ENCODE peak calls at places on chromosomes 11 and 22, in eight cellular contexts. T is ovary, B is testis, G is Peyer's patch, Z is sigmoid colon, U is stomach, M is endothelial cell of umbilical vein, W is prostate gland. F is an unnamed sample. For H3K27me3, the result is how much of the 10 kb centered on the place peaks cover.

GRCh38 chr22:41367039-41367679 is 14.6 kb upstream of the TEF start:
- DNase-seq in Z (peak), G (peak), W (peak), M (peak), T (peak), U (peak), B (peak), F (peak)

GRCh38 chr22:39932918-39933649 is 27.1 kb upstream of the TMA7B start:
- DNase-seq in Z (no peak), T (no peak), U (peak), G (no peak), W (no peak), M (peak), B (no peak), F (peak)

GRCh38 chr22:26199665-26200064 is 30.4 kb downstream of the SEZ6L start:
- DNase-seq in B (no peak), G (no peak), W (no peak), M (no peak), Z (no peak), T (no peak), U (no peak), F (no peak)

GRCh38 chr22:22742641-22743040 is 98.2 kb downstream of the GGTLC2 start:
- DNase-seq in M (no peak), Z (no peak), G (no peak), W (no peak), U (no peak), T (no peak), B (no peak), F (no peak)

GRCh38 chr11:133984828-133985227 is 28.1 kb upstream of the IGSF9B start:
- DNase-seq in M (no peak), W (no peak), Z (no peak), T (no peak), U (no peak), B (no peak), G (no peak), F (no peak)

GRCh38 chr11:114171257-114172054 is 111.9 kb downstream of the ZBTB16 start:
- DNase-seq in B (peak), Z (peak), W (no peak), M (peak), T (peak), G (peak), U (peak), F (peak)

GRCh38 chr11:86551286-86551685 is 121.1 kb downstream of the ME3 start:
- DNase-seq in G (no peak), T (no peak), B (no peak), U (no peak), Z (no peak), W (peak), M (peak), F (no peak)

GRCh38 chr11:40722179-40722795 is 737.2 kb downstream of the LRRC4C start:
- DNase-seq in U (no peak), T (no peak), M (peak), G (no peak), Z (peak), B (peak), W (no peak), F (peak)

GRCh38 chr11:121936781-121937447 is 179.1 kb downstream of the BLID start:
- DNase-seq in G (no peak), B (no peak), T (no peak), Z (no peak), M (no peak), U (no peak), W (no peak), F (no peak)

GRCh38 chr11:56531856-56532255 is 11.2 kb downstream of the OR5M11 start:
- DNase-seq in T (no peak), B (no peak), U (no peak), Z (no peak), W (no peak), M (no peak), G (no peak), F (no peak)

GRCh38 chr11:824292-824880 is 3.3 kb upstream of the CRACR2B start:
- DNase-seq in G (no peak), Z (no peak), M (no peak), U (peak), B (no peak), W (no peak), T (no peak), F (peak)

GRCh38 chr11:28964811-28965210 is 856.6 kb downstream of the METTL15 start:
- DNase-seq in T (no peak), W (no peak), G (no peak), B (no peak), U (no peak), Z (no peak), M (no peak), F (no peak)

GRCh38 chr11:61627831-61628753 is 47.2 kb upstream of the SYT7 start:
- DNase-seq in U (peak), G (peak), Z (peak), M (peak), B (peak), T (peak), W (peak), F (peak)

GRCh38 chr11:111331711-111332479 is 33.5 kb downstream of the POU2AF3 start:
- DNase-seq in U (no peak), T (no peak), G (no peak), B (no peak), Z (peak), W (no peak), M (no peak), F (no peak)

GRCh38 chr11:78465169-78465942 is 47.7 kb upstream of the GAB2 start:
- DNase-seq in T (no peak), W (no peak), B (no peak), G (no peak), M (no peak), Z (no peak), U (no peak), F (no peak)

GRCh38 chr11:94602430-94603372 is 35.5 kb downstream of the PIWIL4 start:
- DNase-seq in T (no peak), G (peak), U (peak), W (peak), Z (peak), M (peak), B (peak), F (peak)

GRCh38 chr22:21815357-21815756 is 52.1 kb downstream of the MAPK1 start:
- DNase-seq in U (no peak), Z (no peak), G (no peak), T (no peak), B (no peak), W (no peak), M (no peak), F (no peak)

GRCh38 chr11:69810289-69811118 is 8.7 kb downstream of the FGF3 start:
- DNase-seq in B (no peak), Z (no peak), T (no peak), W (no peak), M (no peak), U (no peak), G (no peak), F (no peak)

GRCh38 chr11:116885951-116886629 is 48.7 kb upstream of the APOA1 start:
- DNase-seq in W (no peak), Z (no peak), M (no peak), U (no peak), B (no peak), G (no peak), T (no peak), F (no peak)

GRCh38 chr22:44505796-44506354 is 7.8 kb upstream of the RTL6 start:
- DNase-seq in B (no peak), M (no peak), T (no peak), U (no peak), Z (no peak), W (no peak), G (no peak), F (no peak)

GRCh38 chr11:112613051-112613972 is 347.9 kb upstream of the NCAM1 start:
- DNase-seq in B (no peak), U (no peak), T (no peak), G (no peak), W (no peak), M (peak), Z (no peak), F (peak)

GRCh38 chr11:78256962-78257361 is 68.2 kb downstream of the USP35 start:
- DNase-seq in G (peak), Z (peak), W (no peak), T (peak), U (peak), B (peak), M (peak), F (peak)

GRCh38 chr22:41197046-41197807 is 7.9 kb upstream of the L3MBTL2 start:
- DNase-seq in Z (peak), W (peak), T (peak), B (peak), U (peak), M (peak), G (peak), F (peak)

GRCh38 chr11:69972351-69972802 is 105.7 kb upstream of the ANO1 start:
- DNase-seq in U (no peak), W (no peak), T (no peak), M (no peak), Z (no peak), B (no peak), G (peak), F (no peak)

GRCh38 chr11:121522043-121522941 is 69.5 kb upstream of the SORL1-AS1 start:
- DNase-seq in W (no peak), Z (no peak), G (no peak), B (no peak), T (no peak), M (no peak), U (no peak), F (no peak)

GRCh38 chr11:22775248-22775647 is 54.4 kb downstream of the SVIP start:
- DNase-seq in M (no peak), B (no peak), U (no peak), G (no peak), Z (no peak), W (no peak), T (no peak), F (no peak)

GRCh38 chr11:83639995-83640758 is 354.0 kb upstream of the CCDC90B start:
- DNase-seq in G (no peak), M (no peak), W (no peak), B (no peak), U (no peak), Z (no peak), T (no peak), F (no peak)

GRCh38 chr22:49009359-49010063 is 818.2 kb downstream of the BRD1 start:
- DNase-seq in T (no peak), U (peak), W (no peak), G (no peak), Z (no peak), B (peak), M (no peak), F (no peak)

GRCh38 chr11:23021287-23021863 is 161.1 kb upstream of the CCDC179 start:
- DNase-seq in B (peak), G (no peak), M (peak), T (no peak), W (no peak), Z (no peak), U (peak), F (peak)

GRCh38 chr22:27097481-27097880 is 440.1 kb downstream of the MIAT start:
- DNase-seq in G (no peak), W (no peak), U (no peak), Z (no peak), M (no peak), T (no peak), B (no peak), F (no peak)

GRCh38 chr22:24588370-24588755 is 4.5 kb downstream of the LRRC75B start:
- DNase-seq in T (peak), Z (peak), M (no peak), W (peak), B (peak), G (no peak), U (peak), F (peak)

GRCh38 chr11:131235328-131236298 is 134.8 kb upstream of the NTM start:
- DNase-seq in B (no peak), G (no peak), M (no peak), T (no peak), Z (no peak), U (no peak), W (no peak), F (no peak)

GRCh38 chr11:125449586-125449985 is 46.5 kb downstream of the FEZ1 start:
- DNase-seq in B (no peak), M (no peak), Z (no peak), G (no peak), T (no peak), W (no peak), U (no peak), F (no peak)

GRCh38 chr11:68399916-68400315 is 60.6 kb upstream of the PPP6R3 start:
- DNase-seq in U (no peak), T (no peak), W (no peak), G (no peak), Z (no peak), B (no peak), M (no peak), F (no peak)

GRCh38 chr11:1916132-1916985 is 3.1 kb upstream of the TNNT3 start:
- DNase-seq in B (no peak), M (no peak), U (no peak), W (no peak), Z (no peak), G (peak), T (no peak), F (no peak)
- TF ChIP-seq POLR2A in B (no peak), M (no peak), U (no peak), W (no peak), Z (no peak), G (no peak), T (no peak), F (no peak)

GRCh38 chr22:18056802-18057474 is 20.9 kb upstream of the PEX26 start:
- DNase-seq in B (no peak), Z (no peak), U (no peak), G (peak), M (no peak), T (no peak), W (no peak), F (no peak)

GRCh38 chr22:18058770-18059169 is 19.0 kb upstream of the PEX26 start:
- DNase-seq in B (no peak), T (no peak), U (no peak), W (no peak), Z (no peak), M (no peak), G (no peak), F (no peak)

GRCh38 chr22:18057568-18058209 is 20.1 kb upstream of the PEX26 start:
- DNase-seq in T (peak), G (no peak), W (peak), M (peak), B (peak), Z (peak), U (peak), F (peak)

GRCh38 chr22:18056161-18056666 is 21.6 kb upstream of the PEX26 start:
- DNase-seq in U (no peak), B (no peak), G (peak), W (no peak), M (peak), Z (no peak), T (no peak), F (peak)

DNA sequence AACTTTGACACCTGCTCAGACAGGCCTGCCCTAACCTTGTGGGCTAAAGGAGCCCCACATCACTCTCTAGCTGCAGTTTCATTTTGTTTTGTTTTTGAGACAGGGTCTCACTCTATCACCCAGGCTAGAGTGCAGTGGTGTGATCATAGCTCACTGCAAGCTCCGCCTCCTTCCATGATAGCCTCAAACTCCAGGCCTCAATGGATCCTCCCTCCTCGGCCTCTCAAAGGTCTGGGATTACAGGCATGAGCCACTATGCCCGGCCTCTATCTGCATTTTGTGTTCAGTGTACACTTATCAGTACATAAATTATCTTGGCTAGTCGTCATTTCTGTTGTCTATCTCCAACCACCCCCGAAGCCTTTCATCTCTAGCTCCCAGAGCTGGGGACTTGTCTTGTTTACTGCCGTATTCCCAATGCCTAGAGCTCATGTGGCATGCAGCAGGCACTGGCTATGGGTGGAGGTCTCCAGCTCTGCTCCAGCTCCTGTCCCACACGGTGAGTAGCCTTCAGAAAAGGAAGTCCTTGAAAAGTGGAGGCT is 22.1 kb upstream of the PEX26 start:
- DNase-seq in B (no peak), Z (no peak), T (no peak), U (no peak), W (no peak), M (no peak), G (no peak), F (no peak)
- H3K27ac ChIP-seq in B (peak), Z (peak), T (peak), U (peak), W (peak), M (no peak), G (peak), F (peak)

GRCh38 chr22:47131611-47132427 is 369.4 kb downstream of the TBC1D22A start:
- DNase-seq in Z (no peak), W (no peak), M (no peak), T (no peak), B (no peak), U (no peak), G (no peak), F (no peak)

GRCh38 chr22:47130883-47131610 is 368.6 kb downstream of the TBC1D22A start:
- DNase-seq in T (no peak), B (no peak), M (no peak), G (peak), W (no peak), U (no peak), Z (no peak), F (no peak)

GRCh38 chr22:47128216-47129215 is 366.1 kb downstream of the TBC1D22A start:
- DNase-seq in U (no peak), Z (no peak), G (peak), M (no peak), T (no peak), B (no peak), W (no peak), F (no peak)

GRCh38 chr22:47127441-47127871 is 365.0 kb downstream of the TBC1D22A start:
- DNase-seq in U (no peak), W (no peak), Z (no peak), B (no peak), T (no peak), M (no peak), G (peak), F (no peak)

DNA sequence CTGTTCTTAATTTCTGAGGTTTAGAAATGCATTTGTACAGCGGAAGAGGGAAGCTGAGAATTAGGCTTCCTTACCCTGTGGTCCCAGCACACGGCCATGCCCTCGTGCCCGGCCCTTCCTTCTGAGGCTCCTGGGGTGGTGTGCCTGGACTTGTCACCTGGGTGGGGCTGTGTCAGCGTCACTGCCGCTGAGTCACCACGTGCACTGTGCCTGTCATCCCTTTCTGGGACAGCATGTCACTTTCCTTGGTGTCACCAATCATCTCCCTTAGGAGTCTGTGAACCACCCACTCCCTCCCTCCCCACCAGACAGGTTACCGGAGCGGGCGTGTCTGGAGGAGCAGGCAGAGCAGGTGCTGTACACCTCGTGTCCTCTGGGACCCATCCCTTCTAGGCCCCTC is 367.5 kb downstream of the TBC1D22A start:
- DNase-seq in U (peak), G (peak), M (no peak), Z (no peak), B (no peak), T (no peak), W (peak), F (no peak)
- H3K27me3 ChIP-seq in U (under half), G (under half), M (under half), Z (under half), B (under half), T (under half), W (under half), F (under half)

GRCh38 chr22:28395920-28396447 is 283.7 kb downstream of the TTC28 start:
- DNase-seq in U (no peak), G (no peak), M (peak), B (no peak), T (no peak), W (no peak), Z (no peak), F (no peak)
- TF ChIP-seq POLR2A in U (no peak), G (no peak), M (no peak), B (no peak), T (no peak), W (no peak), Z (no peak), F (no peak)

DNA sequence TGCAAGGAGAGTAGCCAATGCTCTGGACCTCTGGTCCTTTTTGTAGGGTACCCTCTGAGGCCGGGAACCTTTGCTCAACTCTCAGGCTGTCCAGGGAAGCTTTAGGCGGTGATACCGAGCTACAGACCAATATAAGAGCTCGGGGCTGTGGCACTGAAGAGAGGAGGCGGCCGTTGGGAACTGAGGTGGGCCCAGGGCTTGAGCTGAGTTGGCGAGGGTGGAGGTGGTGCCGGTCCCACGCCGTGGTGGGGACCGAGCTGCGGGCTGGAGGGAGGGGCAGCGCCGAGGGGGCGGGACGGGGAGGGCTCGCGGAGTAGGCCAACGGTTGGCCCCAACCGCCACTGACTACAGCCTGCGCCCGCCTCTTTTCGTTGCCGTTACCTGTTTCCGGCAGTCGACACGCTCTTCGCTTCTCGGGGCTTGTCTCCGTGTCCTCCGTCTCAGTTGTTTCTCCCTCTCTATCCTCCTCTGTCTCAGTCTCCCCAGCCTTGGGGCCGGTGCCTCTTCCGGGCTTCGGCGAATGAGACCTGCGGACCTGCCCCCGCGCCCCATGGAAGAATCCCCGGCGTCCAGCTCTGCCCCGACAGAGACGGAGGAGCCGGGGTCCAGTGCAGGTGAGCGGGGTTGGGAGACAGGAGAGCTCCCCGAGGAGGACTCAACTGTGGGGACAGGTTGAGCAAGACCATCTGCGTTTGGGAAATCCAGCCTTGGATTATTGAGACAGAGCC is at the start of gene NEU3:
- DNase-seq in M (peak), Z (peak), W (peak), G (peak), U (peak), T (peak), B (peak), F (peak)
- H3K27ac ChIP-seq in M (peak), Z (peak), W (peak), G (peak), U (peak), T (no peak), B (peak), F (peak)

GRCh38 chr11:57978686-57979531 is 44.8 kb upstream of the OR9Q1 start:
- DNase-seq in Z (no peak), W (no peak), T (no peak), U (no peak), B (no peak), G (no peak), M (no peak), F (no peak)
- H3K27me3 ChIP-seq in Z (under half), W (under half), T (under half), U (under half), B (under half), G (under half), M (under half), F (under half)

GRCh38 chr11:62908468-62909072 is 12.6 kb downstream of the CHRM1 start:
- DNase-seq in G (no peak), Z (no peak), B (no peak), U (peak), T (no peak), M (no peak), W (peak), F (peak)

GRCh38 chr11:62909107-62909894 is 11.9 kb downstream of the CHRM1 start:
- DNase-seq in Z (peak), M (peak), G (peak), U (peak), W (peak), B (peak), T (peak), F (peak)

GRCh38 chr11:62912268-62912667 is 8.9 kb downstream of the CHRM1 start:
- DNase-seq in G (no peak), W (no peak), U (no peak), T (no peak), B (no peak), Z (no peak), M (no peak), F (no peak)

GRCh38 chr11:62910141-62910882 is 10.9 kb downstream of the CHRM1 start:
- DNase-seq in B (no peak), T (no peak), W (no peak), M (no peak), U (no peak), G (no peak), Z (no peak), F (no peak)

GRCh38 chr11:62911137-62912130 is 9.7 kb downstream of the CHRM1 start:
- DNase-seq in M (no peak), G (no peak), T (no peak), Z (no peak), W (no peak), B (no peak), U (no peak), F (no peak)
- TF ChIP-seq POLR2A in M (no peak), G (no peak), T (no peak), Z (no peak), W (no peak), B (no peak), U (no peak), F (no peak)